ENCODE peak calls at places on chromosomes 3 and 15, in nine cellular contexts. N, F, V, H, L, Y, O, B and Z are unnamed samples.

GRCh38 chr3:30596161-30596560 is 10.2 kb upstream of the TGFBR2 start:
- DNase-seq in B (no peak), O (no peak), N (no peak), V (peak; percentile 74), F (no peak), L (no peak), Y (no peak), H (no peak), Z (no peak)

GRCh38 chr3:29385056-29385455 is 104.2 kb downstream of the RBMS3 start:
- DNase-seq in B (no peak), H (no peak), N (peak; percentile 51), Y (no peak), O (no peak), F (no peak), V (no peak), L (no peak), Z (no peak)

GRCh38 chr3:136740351-136740957 is 11.7 kb downstream of the STAG1 start:
- DNase-seq in F (no peak), L (no peak), N (no peak), O (no peak), V (no peak), Y (no peak), B (no peak), H (no peak), Z (no peak)

GRCh38 chr3:152328841-152329240 is 60.1 kb downstream of the MBNL1 start:
- DNase-seq in Y (no peak), L (no peak), B (peak; percentile 62), V (peak; percentile 84), F (no peak), H (no peak), O (no peak), N (peak; percentile 54), Z (no peak)

GRCh38 chr3:29758108-29759020 is 477.5 kb downstream of the RBMS3 start:
- DNase-seq in O (no peak), F (no peak), B (peak; percentile 72), N (no peak), L (no peak), H (no peak), Y (no peak), V (peak; percentile 86), Z (no peak)

GRCh38 chr3:131960324-131960723 is 74.5 kb downstream of the CPNE4 start:
- DNase-seq in H (no peak), F (no peak), B (no peak), O (no peak), V (peak; percentile 9), N (no peak), L (no peak), Y (no peak), Z (no peak)

GRCh38 chr3:118117061-118117460 is 917.6 kb downstream of the IGSF11 start:
- DNase-seq in Y (no peak), V (no peak), N (no peak), O (no peak), H (no peak), B (no peak), L (no peak), F (no peak), Z (no peak)

GRCh38 chr15:63466378-63467192 is 37.8 kb upstream of the USP3 start:
- DNase-seq in Y (no peak), B (no peak), O (no peak), L (no peak), H (no peak), F (no peak), N (no peak), V (peak; percentile 80), Z (no peak)

GRCh38 chr15:99474981-99475753 is 90.6 kb upstream of the MEF2A start:
- DNase-seq in H (no peak), V (no peak), O (no peak), B (no peak), Y (peak; percentile 82), F (no peak), N (no peak), L (no peak), Z (no peak)

GRCh38 chr3:106457278-106458210 is 588.7 kb upstream of the CBLB start:
- DNase-seq in N (peak; percentile 77), O (no peak), Y (no peak), V (peak; percentile 86), L (no peak), F (no peak), B (peak; percentile 59), H (no peak), Z (no peak)

GRCh38 chr3:158709666-158710083 is 22.6 kb downstream of the RARRES1 start:
- DNase-seq in V (peak; percentile 83), L (no peak), Y (no peak), O (no peak), F (no peak), H (no peak), B (peak; percentile 98), N (peak; percentile 97), Z (no peak)

GRCh38 chr3:69082805-69083204 is 1.9 kb upstream of the ARL6IP5 start:
- DNase-seq in H (no peak), F (no peak), V (peak; percentile 61), N (peak; percentile 63), B (no peak), L (no peak), Y (no peak), O (no peak), Z (no peak)

GRCh38 chr3:134348524-134348923 is 25.7 kb downstream of the AMOTL2 start:
- DNase-seq in N (no peak), H (peak; percentile 52), O (peak; percentile 64), L (no peak), V (peak; percentile 86), F (peak; percentile 94), Y (peak; percentile 54), B (no peak), Z (no peak)

GRCh38 chr3:159674583-159674982 is 314.1 kb upstream of the IL12A start:
- DNase-seq in H (no peak), O (no peak), N (no peak), B (no peak), L (no peak), F (no peak), Y (no peak), V (peak; percentile 50), Z (no peak)

GRCh38 chr3:115113367-115113766 is 33.7 kb downstream of the ZBTB20 start:
- DNase-seq in F (no peak), N (no peak), H (no peak), Y (peak; percentile 56), B (no peak), V (peak; percentile 9), L (no peak), O (no peak), Z (no peak)

GRCh38 chr3:128282392-128283196 is 129.3 kb downstream of the EEFSEC start:
- DNase-seq in Y (peak; percentile 89), O (peak; percentile 58), N (no peak), L (peak; percentile 81), B (no peak), V (peak; percentile 10), H (peak; percentile 77), F (peak; percentile 74), Z (peak; percentile 60)

GRCh38 chr3:64988188-64988587 is 300.4 kb upstream of the ADAMTS9 start:
- DNase-seq in H (no peak), L (no peak), O (no peak), F (no peak), B (no peak), Y (no peak), V (peak; percentile 53), N (no peak), Z (no peak)

GRCh38 chr3:64985072-64985471 is 297.3 kb upstream of the ADAMTS9 start:
- DNase-seq in O (no peak), B (no peak), L (no peak), Y (no peak), F (no peak), V (no peak), H (no peak), N (no peak), Z (no peak)

GRCh38 chr3:64987731-64988130 is 299.9 kb upstream of the ADAMTS9 start:
- DNase-seq in Y (no peak), N (no peak), V (no peak), L (no peak), H (no peak), F (no peak), B (no peak), O (no peak), Z (no peak)

GRCh38 chr3:64983583-64984359 is 296.0 kb upstream of the ADAMTS9 start:
- DNase-seq in H (no peak), Y (no peak), O (no peak), N (no peak), L (no peak), V (no peak), F (no peak), B (no peak), Z (no peak)
- TF ChIP-seq CTCF in H (no peak), Y (no peak), O (no peak), N (no peak), L (no peak), V (no peak), F (no peak), B (no peak), Z (no peak)

GRCh38 chr3:42898896-42899675 is 6.9 kb upstream of the ZNF662 start:
- DNase-seq in B (no peak), V (peak; percentile 53), O (no peak), F (no peak), N (no peak), L (no peak), H (no peak), Y (no peak), Z (no peak)
- TF ChIP-seq CTCF in B (no peak), V (no peak), O (no peak), F (no peak), N (no peak), L (no peak), H (no peak), Y (no peak), Z (no peak)

DNA sequence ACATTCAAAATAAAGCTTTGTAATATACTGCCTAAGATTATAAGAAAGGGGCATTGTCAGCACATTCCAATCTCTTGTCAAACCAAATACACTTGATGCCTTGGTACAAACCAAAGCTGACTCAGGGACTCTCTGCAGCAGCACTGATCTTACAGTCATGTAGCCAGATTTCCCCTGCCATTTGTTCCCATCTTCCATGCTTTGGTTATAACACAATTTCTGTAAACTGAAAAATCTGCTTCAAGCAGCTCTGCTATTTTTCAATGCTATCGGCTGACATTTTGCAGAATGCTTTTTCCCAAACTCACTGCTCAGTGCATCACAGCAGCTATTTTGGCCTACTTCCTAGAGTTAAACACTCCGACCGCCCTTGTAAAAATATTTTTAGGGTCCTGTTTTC is 18.2 kb downstream of the PLOD2 start:
- DNase-seq in B (no peak), F (no peak), V (peak; percentile 62), N (no peak), O (no peak), H (no peak), L (no peak), Y (no peak), Z (no peak)
- TF ChIP-seq CTCF in B (no peak), F (no peak), V (no peak), N (no peak), O (no peak), H (no peak), L (no peak), Y (no peak), Z (no peak)

GRCh38 chr15:79673416-79674123 is 223.2 kb downstream of the MTHFS start:
- DNase-seq in N (no peak), B (peak; percentile 27), L (no peak), F (no peak), O (no peak), V (peak; percentile 55), H (no peak), Y (no peak), Z (no peak)
- TF ChIP-seq CTCF in N (no peak), B (no peak), L (no peak), F (no peak), O (no peak), V (no peak), H (no peak), Y (no peak), Z (peak; percentile 16)